ENCODE peak calls at places on chromosomes 2 and 18, in six cellular contexts. Z is HCT116; D is CD4-positive, alpha-beta memory T cell; F is stimulated activated effector memory CD8-positive, alpha-beta T cell treated with anti-CD3 and anti-CD28 coated beads, Interleukin-12 subunit alpha, Interleukin-12 subunit beta, amount 100 ng/mL, for 72 hours; S is NK-92 treated with Interleukin-12 subunit alpha and Interleukin-12 subunit beta, amount 100 ng/mL, for 24 hours; U is activated naive CD8-positive, alpha-beta T cell treated with anti-CD3 and anti-CD28 coated beads, Interleukin-2, amount 50 U/mL, for 24 hours. R is an unnamed sample.

GRCh38 chr18:57023483-57023882 is 123.4 kb upstream of the BOD1L2 start:
- DNase-seq in D (no peak), F (no peak), S (no peak), Z (no peak), U (no peak), R (no peak)

GRCh38 chr2:82027901-82028570 is 1723.5 kb upstream of the LRRTM1 start:
- DNase-seq in F (no peak), Z (no peak), U (no peak), S (no peak), D (no peak), R (no peak)

GRCh38 chr2:108534577-108535379 is 508 bp downstream of the LIMS1 start:
- DNase-seq in Z (no peak), D (peak), U (peak), F (peak), S (peak), R (peak)

GRCh38 chr18:74760436-74760835 is 162.8 kb downstream of the ZNF407 start:
- DNase-seq in U (no peak), S (no peak), D (no peak), Z (no peak), F (no peak), R (no peak)

GRCh38 chr18:5746844-5747243 is 148.5 kb downstream of the TMEM200C start:
- DNase-seq in S (no peak), Z (no peak), U (no peak), D (no peak), F (no peak), R (no peak)

GRCh38 chr2:158457092-158457825 is 507 bp downstream of the PKP4 start:
- DNase-seq in U (peak), F (peak), Z (no peak), S (peak), D (peak), R (peak)

GRCh38 chr2:169073972-169074751 is 4.8 kb downstream of the DHRS9 start:
- DNase-seq in F (no peak), S (no peak), U (no peak), Z (no peak), D (no peak), R (no peak)

GRCh38 chr2:150143087-150143536 is 344.4 kb downstream of the RND3 start:
- DNase-seq in Z (no peak), S (no peak), D (no peak), F (no peak), U (no peak), R (no peak)

GRCh38 chr2:12721571-12722444 is 5.1 kb downstream of the TRIB2 start:
- DNase-seq in U (no peak), Z (no peak), D (no peak), F (no peak), S (no peak), R (no peak)

GRCh38 chr2:136134126-136134525 is 16.2 kb upstream of the CXCR4 start:
- DNase-seq in D (peak), S (no peak), F (no peak), Z (no peak), U (peak), R (no peak)

GRCh38 chr2:64426191-64426952 is 27.6 kb upstream of the LGALSL start:
- DNase-seq in U (no peak), Z (no peak), F (no peak), D (no peak), S (no peak), R (no peak)

GRCh38 chr2:12432985-12433640 is 283.6 kb upstream of the TRIB2 start:
- DNase-seq in D (no peak), U (no peak), Z (no peak), F (no peak), S (no peak), R (no peak)

GRCh38 chr2:7703523-7704144 is 786.4 kb downstream of the RNF144A start:
- DNase-seq in U (no peak), Z (no peak), D (no peak), S (no peak), F (no peak), R (no peak)

GRCh38 chr2:176658708-176659107 is 389.5 kb downstream of the MTX2 start:
- DNase-seq in F (no peak), D (no peak), Z (no peak), S (no peak), U (no peak), R (no peak)

GRCh38 chr18:61975526-61976326 is 82.9 kb upstream of the RNF152 start:
- DNase-seq in S (no peak), Z (no peak), D (peak), F (no peak), U (no peak), R (no peak)

GRCh38 chr2:579351-579886 is 97.8 kb downstream of the TMEM18 start:
- DNase-seq in S (no peak), U (no peak), F (no peak), D (no peak), Z (no peak), R (no peak)

GRCh38 chr18:77067315-77068061 is 65.1 kb downstream of the MBP start:
- DNase-seq in U (peak), Z (peak), S (peak), D (peak), F (peak), R (peak)

GRCh38 chr18:1797265-1797664 is 774.0 kb downstream of the METTL4 start:
- DNase-seq in D (no peak), Z (no peak), S (no peak), U (no peak), F (no peak), R (no peak)

GRCh38 chr2:193502363-193503035 is 1307.8 kb upstream of the TMEFF2 start:
- DNase-seq in Z (no peak), S (no peak), F (no peak), D (no peak), U (no peak), R (no peak)

GRCh38 chr2:105385703-105386540 is 12.9 kb downstream of the FHL2 start:
- DNase-seq in Z (no peak), F (no peak), D (no peak), S (no peak), U (no peak), R (peak)

GRCh38 chr2:128835342-128835855 is 516.7 kb upstream of the HS6ST1 start:
- DNase-seq in F (no peak), S (no peak), U (no peak), Z (no peak), D (no peak), R (no peak)

GRCh38 chr18:9825571-9826073 is 60.2 kb upstream of the TXNDC2 start:
- DNase-seq in D (no peak), U (no peak), F (no peak), Z (peak), S (no peak), R (peak)

GRCh38 chr2:231926761-231927565 is 767 bp upstream of the NPPC start:
- DNase-seq in D (peak), S (no peak), Z (no peak), U (peak), F (no peak), R (peak)

GRCh38 chr2:200394045-200394444 is 87.6 kb downstream of the SPATS2L start:
- DNase-seq in Z (no peak), S (no peak), F (no peak), U (no peak), D (no peak), R (no peak)

GRCh38 chr2:86234573-86235131 is 35.4 kb downstream of the MRPL35 start:
- DNase-seq in F (no peak), D (no peak), Z (no peak), U (no peak), S (no peak), R (no peak)

GRCh38 chr2:204114294-204114693 is 177.7 kb downstream of the ICOS start:
- DNase-seq in Z (no peak), S (no peak), D (no peak), F (no peak), U (no peak), R (no peak)

GRCh38 chr2:135424849-135425248 is 106.2 kb downstream of the ZRANB3 start:
- DNase-seq in Z (peak), F (no peak), U (no peak), D (no peak), S (no peak), R (no peak)

GRCh38 chr18:77147418-77147852 is 14.9 kb upstream of the MBP start:
- DNase-seq in U (peak), D (no peak), Z (no peak), F (no peak), S (peak), R (no peak)

GRCh38 chr2:129936334-129936934 is 43.0 kb upstream of the RAB6C start:
- DNase-seq in F (no peak), Z (no peak), U (peak), S (peak), D (peak), R (no peak)

GRCh38 chr2:144117079-144117478 is 402.8 kb downstream of the ZEB2 start:
- DNase-seq in U (no peak), S (no peak), F (no peak), Z (no peak), D (no peak), R (no peak)

GRCh38 chr2:28513097-28513496 is 17.2 kb downstream of the PLB1 start:
- DNase-seq in S (no peak), F (no peak), Z (no peak), U (no peak), D (no peak), R (no peak)

GRCh38 chr2:180656455-180656847 is 324.0 kb upstream of the UBE2E3 start:
- DNase-seq in Z (peak), U (no peak), F (no peak), S (no peak), D (no peak), R (no peak)

GRCh38 chr2:138364554-138365162 is 136.9 kb upstream of the SPOPL start:
- DNase-seq in U (no peak), S (no peak), D (no peak), Z (no peak), F (no peak), R (no peak)

GRCh38 chr2:179790235-179790895 is 71.0 kb downstream of the ZNF385B start:
- DNase-seq in F (no peak), U (no peak), D (no peak), S (no peak), Z (no peak), R (no peak)